ENCODE peak calls at places on chromosomes 7 and 10, in four cellular contexts. B, M, P and T are unnamed samples.
A peak's percentile ranks its signal among the peaks of the same experiment; 100 is the strongest.

GRCh38 chr7:65430344-65431186 is 56.9 kb downstream of the ZNF92 start:
- DNase-seq in M (no peak), P (no peak), B (no peak), T (no peak)

GRCh38 chr10:32377458-32378370 is 30.8 kb upstream of the EPC1 start:
- DNase-seq in B (peak; percentile 7), M (no peak), P (no peak), T (peak; percentile 78)

GRCh38 chr7:77685219-77685618 is 11.0 kb upstream of the RSBN1L start:
- DNase-seq in P (no peak), B (no peak), M (no peak), T (no peak)

GRCh38 chr10:26423722-26424121 is 14.4 kb upstream of the APBB1IP start:
- DNase-seq in P (no peak), M (no peak), B (no peak), T (no peak)

GRCh38 chr10:80204801-80205477 is 398 bp downstream of the ANXA11 start:
- DNase-seq in B (peak; percentile 57), M (no peak), P (peak; percentile 58), T (peak; percentile 65)

GRCh38 chr10:86946215-86947170 is 10.9 kb downstream of the MMRN2 start:
- DNase-seq in P (no peak), M (no peak), B (no peak), T (no peak)

GRCh38 chr7:53209129-53209528 is 173.7 kb downstream of the POM121L12 start:
- DNase-seq in B (no peak), P (no peak), M (no peak), T (no peak)

GRCh38 chr10:73717564-73717963 is 19.7 kb upstream of the AGAP5 start:
- DNase-seq in P (no peak), B (no peak), M (peak; percentile 22), T (no peak)

GRCh38 chr10:60569681-60570080 is 180.0 kb upstream of the ANK3 start:
- DNase-seq in M (no peak), B (no peak), P (no peak), T (no peak)

GRCh38 chr10:49161411-49161997 is 26.7 kb downstream of the TMEM273 start:
- DNase-seq in P (no peak), M (no peak), B (peak; percentile 49), T (no peak)

GRCh38 chr7:128881458-128882125 is 18.9 kb downstream of the ATP6V1F start:
- DNase-seq in M (no peak), P (no peak), B (no peak), T (no peak)

GRCh38 chr7:37285701-37286475 is 162.8 kb downstream of the ELMO1 start:
- DNase-seq in B (no peak), P (peak; percentile 9), M (no peak), T (no peak)

GRCh38 chr10:364267-364775 is 229.1 kb downstream of the ZMYND11 start:
- DNase-seq in P (no peak), B (no peak), M (no peak), T (no peak)